ENCODE peak calls at places on chromosome X, in five cellular contexts. F, Y, O, Z and W are unnamed samples.

GRCh38 chrX:141989134-141989533 is 85.4 kb downstream of the MAGEC1 start:
- DNase-seq in F (no peak), Y (no peak), O (peak), Z (no peak), W (no peak)

GRCh38 chrX:153878969-153879653 is 6.9 kb downstream of the L1CAM start:
- DNase-seq in F (peak), Y (no peak), O (no peak), Z (peak), W (peak)

GRCh38 chrX:129744881-129745321 is 6.1 kb downstream of the XPNPEP2 start:
- DNase-seq in F (no peak), Y (no peak), O (no peak), Z (no peak), W (no peak)

GRCh38 chrX:48475295-48475694 is 704 bp upstream of the FTSJ1 start:
- DNase-seq in F (no peak), Y (no peak), O (no peak), Z (no peak), W (no peak)

GRCh38 chrX:129511689-129512088 is 11.6 kb downstream of the SMARCA1 start:
- DNase-seq in F (no peak), Y (no peak), O (no peak), Z (no peak), W (no peak)

GRCh38 chrX:119266364-119266995 is 30.4 kb downstream of the PGRMC1 start:
- DNase-seq in F (no peak), Y (peak), O (peak), Z (peak), W (peak)

GRCh38 chrX:109360301-109360700 is 121.6 kb downstream of the GUCY2F start:
- DNase-seq in F (no peak), Y (no peak), O (no peak), Z (no peak), W (no peak)

GRCh38 chrX:78997870-78998558 is 52.8 kb downstream of the P2RY10 start:
- DNase-seq in F (no peak), Y (no peak), O (no peak), Z (peak), W (no peak)

GRCh38 chrX:137549846-137550534 is 15.9 kb upstream of the ZIC3 start:
- DNase-seq in F (no peak), Y (no peak), O (no peak), Z (peak), W (no peak)

GRCh38 chrX:39665830-39666518 is 431.8 kb downstream of the BCOR start:
- DNase-seq in F (no peak), Y (no peak), O (no peak), Z (no peak), W (no peak)

GRCh38 chrX:105190252-105190853 is 30.1 kb downstream of the TEX13A start:
- DNase-seq in F (no peak), Y (peak), O (peak), Z (peak), W (peak)

GRCh38 chrX:135520553-135521404 is at the start of gene INTS6L:
- DNase-seq in F (peak), Y (peak), O (peak), Z (peak), W (peak)

GRCh38 chrX:85243761-85244410 is at the start of the genes SATL1 and ZNF711:
- DNase-seq in F (peak), Y (peak), O (peak), Z (peak), W (peak)

GRCh38 chrX:143121471-143121870 is 95.7 kb downstream of the SPANXN4 start:
- DNase-seq in F (no peak), Y (no peak), O (no peak), Z (no peak), W (no peak)

GRCh38 chrX:154486052-154486395 is 391 bp downstream of the UBL4A start:
- DNase-seq in F (no peak), Y (no peak), O (no peak), Z (no peak), W (peak)

GRCh38 chrX:101550825-101551767 is 749 bp downstream of the ARMCX1 start:
- DNase-seq in F (no peak), Y (no peak), O (peak), Z (peak), W (peak)

GRCh38 chrX:131704136-131704695 is 160.3 kb downstream of the OR13H1 start:
- DNase-seq in F (peak), Y (peak), O (no peak), Z (peak), W (no peak)

GRCh38 chrX:17214962-17215361 is 160.0 kb upstream of the NHS start:
- DNase-seq in F (no peak), Y (no peak), O (peak), Z (no peak), W (no peak)

GRCh38 chrX:18793601-18794089 is 86.2 kb downstream of the PPEF1 start:
- DNase-seq in F (peak), Y (no peak), O (no peak), Z (peak), W (no peak)

GRCh38 chrX:145821291-145821897 is 3.8 kb downstream of the SLITRK2 start:
- DNase-seq in F (peak), Y (no peak), O (no peak), Z (no peak), W (peak)

GRCh38 chrX:104913348-104913747 is 307.1 kb downstream of the TEX13A start:
- DNase-seq in F (no peak), Y (no peak), O (peak), Z (no peak), W (no peak)

GRCh38 chrX:24839331-24839730 is 145.6 kb downstream of the POLA1 start:
- DNase-seq in F (no peak), Y (no peak), O (no peak), Z (no peak), W (no peak)

GRCh38 chrX:48636286-48636685 is 39.0 kb downstream of the WDR13 start:
- DNase-seq in F (no peak), Y (no peak), O (no peak), Z (no peak), W (no peak)

GRCh38 chrX:95291561-95291960 is 1393.1 kb upstream of the DIAPH2 start:
- DNase-seq in F (no peak), Y (no peak), O (no peak), Z (no peak), W (no peak)

GRCh38 chrX:155632424-155633100 is 19.8 kb upstream of the TMLHE start:
- DNase-seq in F (no peak), Y (no peak), O (no peak), Z (no peak), W (no peak)

GRCh38 chrX:121761845-121762244 is 714.4 kb downstream of the GLUD2 start:
- DNase-seq in F (no peak), Y (no peak), O (no peak), Z (no peak), W (no peak)

GRCh38 chrX:37509349-37509748 is 62.1 kb upstream of the LANCL3 start:
- DNase-seq in F (no peak), Y (no peak), O (peak), Z (no peak), W (no peak)

GRCh38 chrX:13669246-13669689 is 16.3 kb downstream of the TCEANC start:
- DNase-seq in F (no peak), Y (peak), O (peak), Z (no peak), W (no peak)

GRCh38 chrX:123803331-123803983 is 56.4 kb upstream of the XIAP start:
- DNase-seq in F (no peak), Y (peak), O (peak), Z (no peak), W (no peak)

GRCh38 chrX:40543661-40544328 is 37.0 kb upstream of the ATP6AP2 start:
- DNase-seq in F (peak), Y (peak), O (peak), Z (no peak), W (peak)

GRCh38 chrX:154735695-154736393 is 15.0 kb downstream of the GAB3 start:
- DNase-seq in F (no peak), Y (no peak), O (peak), Z (no peak), W (no peak)

GRCh38 chrX:41339148-41339547 is 5.2 kb downstream of the DDX3X start:
- DNase-seq in F (no peak), Y (no peak), O (no peak), Z (no peak), W (no peak)

GRCh38 chrX:109740076-109740809 is 7.2 kb upstream of the ACSL4 start:
- DNase-seq in F (no peak), Y (no peak), O (peak), Z (no peak), W (no peak)

GRCh38 chrX:151825927-151826471 is 86.7 kb upstream of the MAGEA4 start:
- DNase-seq in F (no peak), Y (no peak), O (peak), Z (no peak), W (no peak)
- TF ChIP-seq CTCF in F (no peak), Y (no peak), O (peak), Z (no peak), W (no peak)

DNA sequence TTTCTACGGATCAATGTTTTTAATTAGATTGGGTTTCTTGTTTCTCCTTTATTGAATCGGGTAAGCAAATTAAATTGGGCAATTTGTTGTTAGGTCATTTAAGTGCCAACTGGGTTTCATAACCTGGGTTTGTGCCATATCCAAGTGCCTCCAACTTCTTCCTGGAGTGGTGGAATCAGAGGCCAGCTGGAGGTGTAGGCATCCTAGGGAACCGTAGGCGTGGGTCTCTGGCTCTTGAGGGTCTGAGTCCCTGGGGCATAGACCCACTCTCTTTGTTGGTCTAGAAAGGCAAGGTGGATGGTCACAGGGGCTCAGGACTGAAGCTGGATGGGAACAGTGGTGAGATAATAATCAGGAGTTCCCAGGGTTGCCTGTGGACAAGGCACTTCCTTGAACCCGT is 18.3 kb downstream of the CNGA2 start:
- DNase-seq in F (no peak), Y (no peak), O (no peak), Z (no peak), W (no peak)
- TF ChIP-seq CTCF in F (no peak), Y (no peak), O (no peak), Z (no peak), W (no peak)

GRCh38 chrX:42531431-42531830 is 246.5 kb downstream of the PPP1R2C start:
- DNase-seq in F (no peak), Y (no peak), O (no peak), Z (no peak), W (no peak)

GRCh38 chrX:42535233-42535632 is 242.7 kb downstream of the PPP1R2C start:
- DNase-seq in F (no peak), Y (no peak), O (no peak), Z (no peak), W (no peak)

GRCh38 chrX:42524374-42524773 is 253.6 kb downstream of the PPP1R2C start:
- DNase-seq in F (no peak), Y (no peak), O (peak), Z (no peak), W (no peak)

GRCh38 chrX:42533761-42534160 is 244.2 kb downstream of the PPP1R2C start:
- DNase-seq in F (no peak), Y (no peak), O (no peak), Z (no peak), W (no peak)

DNA sequence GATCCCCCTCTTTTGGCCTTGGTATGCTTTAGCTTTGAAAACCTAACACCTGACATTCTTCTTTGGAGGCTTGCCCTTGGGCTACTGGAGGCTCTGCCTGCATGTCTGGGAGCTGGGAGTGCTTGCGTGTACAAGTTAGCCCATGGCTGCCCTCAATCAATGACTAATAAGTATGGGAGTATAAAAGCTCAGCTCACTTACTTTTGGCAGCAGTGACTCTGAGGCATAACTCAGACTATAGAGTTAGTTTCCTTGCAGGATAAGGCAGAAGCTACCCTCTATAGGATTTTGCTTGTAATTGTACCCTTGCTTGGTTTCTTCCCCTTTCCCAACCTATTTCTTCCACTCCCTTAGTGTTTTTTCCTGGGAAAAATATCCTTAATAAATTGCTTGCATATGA is 247.9 kb downstream of the PPP1R2C start:
- DNase-seq in F (no peak), Y (no peak), O (peak), Z (no peak), W (no peak)
- TF ChIP-seq CTCF in F (no peak), Y (no peak), O (peak), Z (no peak), W (no peak)

DNA sequence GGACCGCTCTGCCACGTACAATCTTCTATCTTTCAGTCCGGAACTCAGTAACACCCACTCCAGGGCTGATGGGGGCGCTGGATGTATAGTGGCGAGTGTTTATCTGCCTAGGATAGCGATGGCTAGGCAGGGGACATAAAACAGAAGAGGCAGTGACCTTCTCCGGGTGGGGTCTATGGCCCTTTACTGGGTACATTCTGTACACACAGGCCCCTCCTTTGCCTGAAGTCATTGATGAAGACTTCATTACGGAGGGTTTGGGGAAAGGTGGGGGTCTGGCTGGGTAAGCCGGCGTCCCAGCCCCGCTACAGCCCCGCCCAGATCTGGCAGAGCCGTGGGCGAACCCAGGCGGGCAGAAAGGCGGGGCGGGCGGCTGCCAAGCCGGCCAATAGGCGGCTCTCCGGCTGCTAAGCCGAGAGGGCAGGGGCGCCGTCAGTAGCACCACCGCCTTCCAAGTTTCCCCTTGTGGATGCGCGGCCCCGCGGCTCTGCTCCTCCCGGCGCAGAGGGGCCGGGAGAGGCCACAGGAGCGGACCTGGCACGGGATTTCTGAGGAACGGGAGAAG is at the start of gene CHST7:
- DNase-seq in F (peak), Y (peak), O (peak), Z (peak), W (peak)
- TF ChIP-seq CTCF in F (peak), Y (peak), O (peak), Z (no peak), W (peak)

GRCh38 chrX:45843518-45843917 is 642.8 kb upstream of the DIPK2B start:
- DNase-seq in F (no peak), Y (peak), O (peak), Z (no peak), W (no peak)
- TF ChIP-seq CTCF in F (no peak), Y (peak), O (no peak), Z (no peak), W (no peak)

DNA sequence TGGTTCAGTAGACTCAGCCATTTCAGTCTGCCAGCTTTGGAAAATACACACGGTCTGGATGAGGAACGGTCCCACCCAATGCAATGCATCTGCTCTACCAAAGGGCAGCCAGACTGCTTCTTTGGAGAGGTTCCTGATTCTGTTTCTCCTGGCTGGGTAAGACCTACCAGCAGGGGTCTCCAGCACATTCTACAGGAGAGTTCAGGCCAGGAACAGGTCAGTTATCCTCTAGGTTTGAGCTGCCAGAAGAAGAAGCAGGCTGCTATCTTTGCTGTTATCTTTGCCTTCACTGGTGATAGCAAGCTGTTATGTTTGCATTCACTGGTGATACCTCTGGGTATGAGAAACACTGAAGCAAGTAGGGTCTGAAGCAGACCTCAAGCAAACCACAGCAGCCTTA is 45.5 kb upstream of the PBDC1 start:
- DNase-seq in F (peak), Y (no peak), O (no peak), Z (no peak), W (no peak)
- TF ChIP-seq CTCF in F (peak), Y (peak), O (no peak), Z (no peak), W (no peak)

GRCh38 chrX:10217218-10217617 is 60.4 kb downstream of the CLCN4 start:
- DNase-seq in F (no peak), Y (no peak), O (no peak), Z (no peak), W (no peak)
- TF ChIP-seq CTCF in F (no peak), Y (no peak), O (no peak), Z (no peak), W (no peak)